ENCODE peak calls at places on chromosome 5, in eight cellular contexts. N is naive B cell; S is upper lobe of left lung; Q is Right ventricle myocardium inferior; E is activated T-helper 17 cell treated with anti-CD3 and anti-CD28 coated beads, Interleukin-2, amount 50 U/mL, for 72 hours; Z is stimulated activated naive CD8-positive, alpha-beta T cell treated with anti-CD3 and anti-CD28 coated beads, Interleukin-15, amount 100 ng/mL, for 72 hours; T is effector memory CD8-positive, alpha-beta T cell; B is GM12878. A is an unnamed sample.
A peak's percentile ranks its signal among the peaks of the same experiment; 100 is the strongest.

GRCh38 chr5:88772047-88772446 is 110.9 kb downstream of the MEF2C start:
- ATAC-seq in Q (no peak), Z (no peak), E (no peak), B (no peak), N (no peak), S (no peak), T (no peak), A (no peak)

GRCh38 chr5:91562922-91563321 is 179.8 kb upstream of the ARRDC3 start:
- ATAC-seq in N (no peak), S (no peak), Q (no peak), E (no peak), Z (no peak), B (no peak), T (no peak), A (no peak)

GRCh38 chr5:177311361-177311722 is 356 bp downstream of the MXD3 start:
- ATAC-seq in Q (no peak), E (no peak), B (peak; percentile 6), T (no peak), Z (no peak), N (no peak), S (no peak), A (peak; percentile 1)

GRCh38 chr5:40551706-40552557 is 127.8 kb upstream of the PTGER4 start:
- ATAC-seq in B (no peak), Z (no peak), N (no peak), T (no peak), Q (no peak), E (peak; percentile 65), S (peak; percentile 85), A (no peak)

GRCh38 chr5:14228219-14228618 is 85.1 kb downstream of the TRIO start:
- ATAC-seq in E (no peak), S (no peak), B (no peak), N (no peak), Q (no peak), Z (no peak), T (no peak), A (no peak)

GRCh38 chr5:72859127-72859526 is 42.7 kb downstream of the TNPO1 start:
- ATAC-seq in E (no peak), T (no peak), S (no peak), B (peak; percentile 58), N (no peak), Q (no peak), Z (no peak), A (no peak)

GRCh38 chr5:143119301-143119769 is 284.2 kb downstream of the NR3C1 start:
- ATAC-seq in T (no peak), E (peak; percentile 71), S (peak; percentile 62), B (peak; percentile 82), N (peak; percentile 30), Q (no peak), Z (peak; percentile 45), A (peak; percentile 61)

GRCh38 chr5:56003633-56004032 is 8.9 kb upstream of the IL6ST start:
- ATAC-seq in T (no peak), Q (no peak), B (no peak), Z (no peak), S (no peak), N (no peak), E (no peak), A (no peak)